ENCODE peak calls at places on chromosome 19, in four cellular contexts. Z is breast epithelium, M is left lung, S is heart right ventricle. O is an unnamed sample.

GRCh38 chr19:37925212-37925611 is 18.2 kb downstream of the SIPA1L3 start:
- DNase-seq in Z (no peak), M (no peak), S (no peak), O (no peak)

GRCh38 chr19:47107953-47108746 is 5.4 kb downstream of the ZC3H4 start:
- DNase-seq in S (no peak), M (no peak), Z (no peak), O (no peak)

GRCh38 chr19:9641810-9642209 is 20.8 kb upstream of the ZNF561 start:
- DNase-seq in M (no peak), S (no peak), Z (no peak), O (no peak)

GRCh38 chr19:55216461-55217198 is 7.3 kb upstream of the PTPRH start:
- DNase-seq in Z (peak), M (peak), S (peak), O (no peak)

GRCh38 chr19:57887195-57887941 is 1.5 kb downstream of the ZNF814 start:
- DNase-seq in Z (no peak), S (no peak), M (no peak), O (no peak)

GRCh38 chr19:46755853-46756543 is 9.7 kb upstream of the STRN4 start:
- DNase-seq in M (no peak), S (no peak), Z (no peak), O (no peak)

GRCh38 chr19:2424686-2425621 is 2.4 kb downstream of the TIMM13 start:
- DNase-seq in M (no peak), S (peak), Z (no peak), O (no peak)

GRCh38 chr19:1631557-1632100 is 20.8 kb downstream of the TCF3 start:
- DNase-seq in Z (no peak), M (no peak), S (no peak), O (no peak)

GRCh38 chr19:33550741-33551140 is 29.1 kb upstream of the PEPD start:
- DNase-seq in Z (no peak), M (no peak), S (no peak), O (no peak)

GRCh38 chr19:51441410-51442390 is 16.6 kb downstream of the SIGLEC8 start:
- DNase-seq in M (no peak), Z (no peak), S (no peak), O (no peak)

GRCh38 chr19:44585371-44586141 is 27.8 kb upstream of the IGSF23 start:
- DNase-seq in S (no peak), Z (no peak), M (no peak), O (no peak)

GRCh38 chr19:50814883-50815282 is 8.7 kb downstream of the KLK1 start:
- DNase-seq in S (no peak), Z (no peak), M (no peak), O (no peak)

GRCh38 chr19:2524840-2525723 is 49.2 kb downstream of the GADD45B start:
- DNase-seq in S (no peak), M (no peak), Z (no peak), O (no peak)

GRCh38 chr19:33470686-33471085 is 50.9 kb downstream of the PEPD start:
- DNase-seq in Z (no peak), S (no peak), M (no peak), O (no peak)

GRCh38 chr19:23254141-23254910 is 4.1 kb upstream of the ZNF724 start:
- DNase-seq in Z (no peak), M (no peak), S (no peak), O (no peak)

GRCh38 chr19:10461047-10461949 is 41.0 kb downstream of the PDE4A start:
- DNase-seq in M (peak), S (peak), Z (peak), O (peak)

GRCh38 chr19:47699360-47699917 is 13.8 kb upstream of the EHD2 start:
- DNase-seq in Z (no peak), S (no peak), M (no peak), O (no peak)

GRCh38 chr19:17908244-17908643 is 24.6 kb upstream of the CCDC124 start:
- DNase-seq in S (no peak), Z (no peak), M (no peak), O (no peak)

GRCh38 chr19:1833540-1833939 is 14.7 kb downstream of the REXO1 start:
- DNase-seq in M (no peak), S (no peak), Z (no peak), O (no peak)

GRCh38 chr19:13401388-13401787 is 104.9 kb downstream of the CACNA1A start:
- DNase-seq in S (no peak), Z (no peak), M (no peak), O (no peak)

GRCh38 chr19:17289489-17289888 is 7.8 kb downstream of the ANKLE1 start:
- DNase-seq in Z (no peak), S (peak), M (peak), O (no peak)

GRCh38 chr19:51511353-51511752 is 9.8 kb upstream of the SIGLEC12 start:
- DNase-seq in Z (no peak), M (no peak), S (no peak), O (no peak)

GRCh38 chr19:31220540-31220939 is 128.7 kb downstream of the TSHZ3 start:
- DNase-seq in M (no peak), S (no peak), Z (no peak), O (no peak)

GRCh38 chr19:9996541-9996940 is 13.8 kb downstream of the COL5A3 start:
- DNase-seq in S (no peak), Z (no peak), M (no peak), O (no peak)

GRCh38 chr19:43596842-43597461 is 557 bp downstream of the ZNF576 start:
- DNase-seq in Z (no peak), S (no peak), M (no peak), O (no peak)

GRCh38 chr19:33156354-33156753 is 24.4 kb downstream of the WDR88 start:
- DNase-seq in S (no peak), M (no peak), Z (no peak), O (no peak)

GRCh38 chr19:45884682-45885555 is 1.0 kb downstream of the IRF2BP1 start:
- DNase-seq in M (no peak), Z (peak), S (peak), O (no peak)

GRCh38 chr19:23823952-23824389 is 65.3 kb upstream of the ZNF681 start:
- DNase-seq in M (no peak), Z (no peak), S (no peak), O (no peak)

GRCh38 chr19:53328967-53329366 is 4.6 kb upstream of the ZNF845 start:
- DNase-seq in Z (no peak), M (no peak), S (peak), O (no peak)

GRCh38 chr19:15331419-15332310 is 674 bp downstream of the BRD4 start:
- DNase-seq in Z (peak), S (peak), M (peak), O (peak)

GRCh38 chr19:18967358-18968146 is 26.5 kb upstream of the HOMER3 start:
- DNase-seq in S (peak), M (peak), Z (peak), O (no peak)

GRCh38 chr19:2475018-2475701 is 767 bp upstream of the GADD45B start:
- DNase-seq in S (peak), Z (peak), M (peak), O (peak)

GRCh38 chr19:16402076-16402475 is 69.7 kb downstream of the EPS15L1 start:
- DNase-seq in M (no peak), Z (no peak), S (no peak), O (no peak)

GRCh38 chr19:33639034-33639681 is 17.4 kb downstream of the CHST8 start:
- DNase-seq in Z (no peak), M (no peak), S (no peak), O (peak)

DNA sequence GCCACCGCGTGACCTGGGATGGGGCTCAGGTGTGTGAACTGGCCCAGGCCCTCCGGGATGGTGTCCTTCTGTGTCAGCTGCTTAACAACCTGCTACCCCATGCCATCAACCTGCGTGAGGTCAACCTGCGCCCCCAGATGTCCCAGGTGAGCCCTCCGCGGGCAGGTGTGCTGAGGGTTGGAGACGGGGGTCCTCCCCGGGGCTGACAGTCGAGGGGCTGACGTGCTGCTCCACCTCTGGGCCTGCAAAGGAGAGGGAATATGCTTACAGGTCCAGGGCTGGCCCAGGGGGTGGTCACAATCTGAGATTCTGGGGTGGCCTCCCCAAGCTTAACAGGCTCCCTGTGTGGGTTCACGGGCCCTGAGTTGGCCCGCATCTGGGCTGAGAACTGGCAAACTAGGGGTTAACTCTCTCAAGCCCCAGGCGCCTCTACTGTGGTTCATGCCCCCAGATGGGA is 386 bp downstream of the VAV1 start:
- DNase-seq in S (no peak), Z (no peak), M (no peak), O (no peak)
- H3K4me3 ChIP-seq in S (peak), Z (peak), M (peak), O (peak)

DNA sequence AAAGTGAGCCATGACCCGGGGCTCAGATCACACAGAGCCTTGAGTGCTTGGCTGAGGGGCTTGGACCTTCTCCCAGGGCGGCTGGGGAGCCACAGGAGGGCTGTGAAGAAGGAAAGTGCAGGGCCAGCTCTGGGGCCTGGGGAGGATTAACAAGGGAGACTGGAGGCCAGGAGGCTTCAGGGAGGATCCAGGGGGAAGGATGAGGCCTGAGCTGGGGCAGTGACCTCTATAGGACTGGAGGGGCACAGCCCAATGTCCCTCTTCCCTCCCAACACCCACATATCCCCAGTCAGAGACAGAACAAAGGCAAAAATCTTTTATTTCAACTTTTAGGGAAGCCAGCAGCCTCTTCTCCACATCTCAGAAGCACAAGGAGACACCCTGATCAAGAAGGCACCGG is 4.7 kb upstream of the SLC17A7 start:
- DNase-seq in S (no peak), Z (no peak), M (no peak), O (no peak)
- TF ChIP-seq CTCF in S (no peak), Z (no peak), M (no peak), O (no peak)

GRCh38 chr19:20969498-20969897 is 46.4 kb downstream of the ZNF85 start:
- DNase-seq in M (no peak), S (no peak), Z (peak), O (no peak)
- H3K4me3 ChIP-seq in M (no peak), S (no peak), Z (no peak), O (no peak)

DNA sequence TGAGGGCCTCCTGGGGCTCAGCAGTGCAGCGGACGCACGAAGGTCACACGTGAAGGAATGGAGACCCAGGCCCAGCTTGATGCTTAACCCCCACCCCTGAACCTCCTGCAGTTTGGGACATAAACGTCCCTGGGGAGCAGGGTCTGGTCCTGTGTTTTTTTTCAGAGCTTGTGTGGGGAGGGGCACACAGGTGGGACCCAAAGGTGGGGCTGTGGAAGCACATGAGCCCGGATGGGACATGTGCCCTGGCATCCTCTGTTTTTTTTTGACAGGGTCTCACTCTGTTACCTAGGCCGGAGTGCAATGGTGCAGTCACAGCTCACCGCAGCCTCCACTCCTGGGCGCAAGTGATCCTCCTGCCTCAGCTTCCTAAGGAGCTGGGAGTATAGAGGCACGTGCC is 20.5 kb downstream of the UBXN6 start:
- DNase-seq in S (no peak), M (no peak), Z (no peak), O (no peak)
- TF ChIP-seq CTCF in S (no peak), M (no peak), Z (no peak), O (no peak)

GRCh38 chr19:7869453-7869909 is 4.7 kb downstream of the PRR36 start:
- DNase-seq in S (peak), M (peak), Z (peak), O (no peak)
- H3K4me3 ChIP-seq in S (peak), M (peak), Z (peak), O (peak)

GRCh38 chr19:35224681-35225604 is 3.6 kb downstream of the FAM187B start:
- DNase-seq in Z (no peak), M (peak), S (no peak), O (no peak)
- TF ChIP-seq CTCF in Z (no peak), M (no peak), S (no peak), O (no peak)

O was measured in coronary artery.